ENCODE peak calls at places on chromosomes 3 and 15, in six cellular contexts. X is GM23338, I is RWPE1, Y is fibroblast of lung, O is WTC11, U is HFFc6. H is an unnamed sample.

GRCh38 chr3:39146083-39146501 is 7.3 kb downstream of the CSRNP1 start:
- DNase-seq in U (no peak), X (no peak), I (no peak), Y (no peak), O (no peak), H (no peak)

GRCh38 chr15:43505723-43506122 is 11.7 kb upstream of the MAP1A start:
- DNase-seq in U (peak), Y (peak), I (no peak), O (no peak), X (no peak), H (no peak)

GRCh38 chr3:75048650-75049049 is 434.2 kb upstream of the CNTN3 start:
- DNase-seq in O (no peak), Y (peak), X (no peak), I (no peak), U (no peak), H (no peak)

GRCh38 chr15:25905140-25905539 is 42.0 kb upstream of the ATP10A start:
- DNase-seq in O (no peak), Y (peak), I (peak), U (peak), X (no peak), H (no peak)

GRCh38 chr15:23395030-23395692 is 40.6 kb downstream of the GOLGA8S start:
- DNase-seq in X (no peak), I (no peak), U (no peak), Y (no peak), O (no peak), H (no peak)

GRCh38 chr3:184322731-184323487 is 8.5 kb downstream of the EIF4G1 start:
- DNase-seq in O (no peak), I (no peak), U (no peak), Y (no peak), X (no peak), H (no peak)

GRCh38 chr3:30098206-30098605 is 508.2 kb upstream of the TGFBR2 start:
- DNase-seq in U (no peak), X (no peak), I (no peak), O (no peak), Y (no peak), H (no peak)

GRCh38 chr15:90895571-90896117 is 7.5 kb upstream of the MAN2A2 start:
- DNase-seq in X (peak), O (no peak), I (no peak), U (no peak), Y (no peak), H (no peak)

GRCh38 chr15:93066834-93067648 is 22.0 kb downstream of the RGMA start:
- DNase-seq in X (no peak), Y (no peak), I (no peak), O (no peak), U (no peak), H (no peak)

GRCh38 chr15:50107157-50107556 is 11.9 kb downstream of the ATP8B4 start:
- DNase-seq in X (no peak), Y (no peak), O (no peak), I (no peak), U (no peak), H (no peak)

GRCh38 chr15:58047149-58047548 is 18.4 kb downstream of the ALDH1A2 start:
- DNase-seq in Y (no peak), O (no peak), I (no peak), X (no peak), U (no peak), H (no peak)

GRCh38 chr3:146161725-146162047 is 702 bp upstream of the PLOD2 start:
- DNase-seq in U (peak), Y (peak), X (peak), O (no peak), I (no peak), H (no peak)

GRCh38 chr3:7075901-7076300 is 215.0 kb downstream of the GRM7 start:
- DNase-seq in I (no peak), O (no peak), Y (no peak), X (no peak), U (no peak), H (no peak)

GRCh38 chr15:43151688-43152087 is 18.3 kb downstream of the TMEM62 start:
- DNase-seq in Y (no peak), X (no peak), U (no peak), O (no peak), I (no peak), H (no peak)

GRCh38 chr15:68652141-68652540 is 73.3 kb downstream of the CORO2B start:
- DNase-seq in O (no peak), I (no peak), X (no peak), Y (no peak), U (no peak), H (no peak)

GRCh38 chr3:99929409-99930139 is 111.9 kb downstream of the CMSS1 start:
- DNase-seq in U (peak), Y (peak), I (peak), O (no peak), X (no peak), H (no peak)

GRCh38 chr3:57530071-57530608 is 14.0 kb downstream of the DNAH12 start:
- DNase-seq in U (no peak), O (no peak), Y (no peak), X (no peak), I (no peak), H (no peak)

GRCh38 chr3:54882114-54882833 is 45.6 kb downstream of the LRTM1 start:
- DNase-seq in U (peak), Y (peak), I (peak), O (no peak), X (no peak), H (no peak)

GRCh38 chr3:150721285-150722130 is 17.8 kb upstream of the ERICH6 start:
- DNase-seq in I (peak), Y (peak), O (no peak), X (peak), U (peak), H (no peak)

GRCh38 chr3:97937205-97937604 is 35.0 kb downstream of the RIOX2 start:
- DNase-seq in Y (no peak), U (no peak), I (no peak), X (no peak), O (no peak), H (no peak)

GRCh38 chr15:58758141-58758540 is 8.6 kb upstream of the ADAM10 start:
- DNase-seq in I (no peak), O (no peak), Y (peak), X (no peak), U (no peak), H (no peak)

GRCh38 chr3:160162440-160162839 is 62.8 kb upstream of the C3orf80 start:
- DNase-seq in Y (no peak), U (no peak), O (peak), I (no peak), X (peak), H (no peak)

GRCh38 chr3:13492976-13493866 is 13.1 kb downstream of the HDAC11 start:
- DNase-seq in X (no peak), I (no peak), Y (no peak), U (no peak), O (no peak), H (no peak)

GRCh38 chr15:81372571-81372970 is 1.4 kb downstream of the TMC3 start:
- DNase-seq in I (no peak), X (no peak), Y (no peak), O (no peak), U (no peak), H (no peak)

GRCh38 chr15:29466292-29466691 is 196.7 kb upstream of the NSMCE3 start:
- DNase-seq in X (no peak), I (no peak), Y (no peak), O (no peak), U (no peak), H (no peak)

GRCh38 chr15:81547517-81548132 is 173.6 kb upstream of the TMC3 start:
- DNase-seq in Y (peak), U (no peak), I (no peak), X (no peak), O (no peak), H (no peak)

GRCh38 chr3:59192473-59192872 is 142.6 kb upstream of the CFAP20DC start:
- DNase-seq in X (no peak), O (no peak), U (peak), I (peak), Y (peak), H (no peak)

GRCh38 chr15:69939513-69940440 is 157.9 kb downstream of the TLE3 start:
- DNase-seq in Y (no peak), X (peak), O (peak), U (no peak), I (no peak), H (no peak)

GRCh38 chr3:138936763-138937689 is 9.9 kb downstream of the FOXL2 start:
- DNase-seq in O (peak), X (no peak), U (no peak), Y (no peak), I (no peak), H (no peak)

GRCh38 chr15:31294067-31294466 is 32.6 kb upstream of the KLF13 start:
- DNase-seq in U (no peak), O (no peak), X (no peak), Y (no peak), I (no peak), H (no peak)

GRCh38 chr3:156576887-156577427 is 22.0 kb upstream of the SSR3 start:
- DNase-seq in O (no peak), Y (peak), X (no peak), I (no peak), U (no peak), H (no peak)

GRCh38 chr3:56879453-56880224 is 77.9 kb upstream of the ARHGEF3 start:
- DNase-seq in Y (peak), I (peak), O (no peak), U (peak), X (no peak), H (no peak)

DNA sequence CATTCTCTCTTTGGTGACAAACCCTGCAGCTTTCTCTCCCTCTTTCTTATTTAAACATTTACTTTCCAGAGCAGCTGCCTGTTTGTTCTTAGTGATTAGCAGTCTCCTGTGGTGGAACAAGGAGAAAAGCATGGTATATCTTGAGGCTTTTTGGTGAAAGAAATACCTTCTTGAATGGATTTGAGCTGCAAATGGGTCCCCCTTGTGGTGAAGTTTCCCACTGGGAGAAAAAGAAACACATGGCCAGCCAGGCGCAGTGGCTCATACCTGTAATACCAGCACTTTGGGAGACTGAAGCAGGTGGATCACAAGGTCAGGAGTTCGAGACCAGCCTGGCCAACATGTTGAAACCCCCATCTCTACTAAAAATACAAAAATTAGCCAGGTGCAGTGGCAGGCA is 48.3 kb upstream of the ACP3 start:
- DNase-seq in Y (peak), O (peak), X (peak), I (no peak), U (peak), H (no peak)
- TF ChIP-seq CTCF in Y (peak), O (no peak), X (peak), I (no peak), U (peak), H (peak)

GRCh38 chr3:14768182-14768790 is 50.5 kb upstream of the FGD5 start:
- DNase-seq in O (no peak), X (no peak), Y (no peak), I (no peak), U (no peak), H (peak)
- TF ChIP-seq CTCF in O (no peak), X (no peak), Y (no peak), I (no peak), U (no peak), H (no peak)

DNA sequence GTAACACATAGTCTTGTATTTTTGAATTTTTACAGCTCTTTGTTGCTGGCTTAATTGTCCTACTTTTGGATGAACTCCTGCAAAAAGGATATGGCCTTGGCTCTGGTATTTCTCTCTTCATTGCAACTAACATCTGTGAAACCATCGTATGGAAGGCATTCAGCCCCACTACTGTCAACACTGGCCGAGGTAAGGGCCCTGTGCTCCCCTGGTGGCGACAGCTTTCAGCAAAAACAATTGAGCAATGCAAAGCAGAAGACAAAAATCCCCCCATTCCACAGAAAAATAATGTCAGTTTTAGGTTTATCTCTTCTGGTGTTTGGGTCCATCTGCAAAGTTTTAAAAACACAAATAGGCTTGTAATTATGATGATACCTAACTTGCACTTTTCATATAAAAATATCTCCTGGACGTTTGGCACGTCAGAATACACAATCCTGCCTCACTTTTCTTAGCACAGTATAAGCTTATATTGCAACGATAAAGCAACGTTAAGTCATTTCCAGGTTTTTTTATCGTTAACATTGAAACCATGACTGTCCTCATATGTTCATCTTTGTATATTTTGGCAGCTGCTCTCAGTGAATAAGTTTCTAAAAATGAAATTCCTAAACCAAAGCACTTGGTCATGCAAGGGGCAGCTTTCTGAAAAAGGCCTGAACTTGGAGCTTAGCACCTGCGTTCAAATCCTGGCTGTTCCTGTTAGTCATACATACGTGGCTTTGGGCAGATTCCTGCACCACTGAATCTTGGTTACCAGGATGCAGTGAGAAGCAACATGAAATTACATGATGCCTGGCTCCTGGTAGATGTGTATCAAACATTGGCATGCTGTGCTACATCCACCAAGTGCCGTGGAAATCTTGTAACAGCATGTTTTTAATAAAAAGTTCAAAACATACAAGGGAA is 8.5 kb downstream of the SEC61A1 start:
- DNase-seq in X (no peak), U (peak), Y (peak), I (peak), O (no peak), H (no peak)
- TF ChIP-seq CTCF in X (no peak), U (peak), Y (peak), I (no peak), O (no peak), H (no peak)

GRCh38 chr15:83605595-83605994 is 48.3 kb upstream of the ADAMTSL3 start:
- DNase-seq in X (no peak), U (no peak), O (no peak), I (no peak), Y (peak), H (no peak)

GRCh38 chr15:83604549-83604948 is 49.4 kb upstream of the ADAMTSL3 start:
- DNase-seq in U (no peak), X (no peak), O (no peak), Y (no peak), I (no peak), H (no peak)

GRCh38 chr15:83605049-83605448 is 48.9 kb upstream of the ADAMTSL3 start:
- DNase-seq in U (no peak), Y (peak), O (no peak), X (no peak), I (no peak), H (no peak)

GRCh38 chr15:83598031-83598430 is 55.9 kb upstream of the ADAMTSL3 start:
- DNase-seq in Y (no peak), O (no peak), I (no peak), U (no peak), X (no peak), H (no peak)

DNA sequence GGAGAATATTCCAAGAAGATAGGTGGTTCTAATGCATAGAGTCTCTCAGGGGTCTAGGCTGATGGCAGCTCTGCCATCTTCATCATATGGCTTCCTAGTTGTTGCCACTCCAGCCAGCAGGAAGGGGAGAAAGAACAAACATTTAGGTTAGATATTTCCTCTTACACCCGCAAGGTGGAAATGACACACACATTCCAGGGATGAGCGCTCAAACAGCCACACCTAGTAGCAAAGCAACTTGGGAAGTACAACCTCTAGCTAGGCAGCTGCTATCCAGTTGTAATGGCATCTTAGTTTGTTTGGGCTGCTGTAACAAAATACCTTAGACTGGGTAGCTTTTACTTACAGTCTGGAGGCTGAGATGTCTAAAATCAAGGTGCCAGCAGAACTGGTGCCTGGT is 51.9 kb upstream of the ADAMTSL3 start:
- DNase-seq in X (no peak), U (no peak), O (no peak), Y (no peak), I (peak), H (no peak)
- TF ChIP-seq CTCF in X (no peak), U (no peak), O (no peak), Y (no peak), I (no peak), H (no peak)

GRCh38 chr15:89419370-89419984 is 76.9 kb downstream of the RHCG start:
- DNase-seq in O (peak), U (peak), X (peak), Y (peak), I (peak), H (no peak)

GRCh38 chr15:89413877-89414276 is 79.3 kb upstream of the POLG start:
- DNase-seq in O (no peak), U (no peak), Y (no peak), I (peak), X (no peak), H (no peak)

GRCh38 chr15:89416339-89417183 is 79.8 kb downstream of the RHCG start:
- DNase-seq in X (peak), O (peak), I (peak), U (peak), Y (peak), H (no peak)

GRCh38 chr15:89414571-89414970 is 79.9 kb upstream of the POLG start:
- DNase-seq in X (no peak), Y (no peak), U (no peak), O (no peak), I (no peak), H (no peak)

DNA sequence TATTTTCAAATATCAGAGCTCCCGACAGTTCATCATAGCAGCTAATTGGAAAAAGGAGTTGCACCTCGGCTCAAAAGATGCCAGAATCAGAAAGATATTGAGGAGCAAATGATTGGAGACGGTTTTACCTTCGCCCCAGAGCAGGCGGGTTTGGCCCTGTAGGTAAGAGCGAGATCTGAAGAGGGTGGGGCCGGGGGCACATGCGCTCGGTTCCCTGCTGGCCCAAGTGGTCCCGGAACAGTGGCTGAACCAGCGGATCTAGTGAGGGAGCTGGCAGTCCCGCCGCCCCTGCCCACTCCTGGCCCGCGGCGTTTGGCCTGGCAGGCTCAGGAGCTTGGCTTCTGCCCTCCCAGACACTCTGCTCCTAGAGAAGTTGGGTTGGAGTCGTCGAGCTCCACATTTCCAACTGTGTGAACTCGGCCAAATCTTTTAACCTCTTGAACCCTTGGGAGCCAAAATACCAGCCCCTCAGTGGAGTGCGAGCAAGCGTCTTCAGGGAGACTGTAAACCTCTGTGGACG is 79.1 kb downstream of the RHCG start:
- DNase-seq in O (no peak), X (no peak), I (no peak), Y (no peak), U (no peak), H (no peak)
- TF ChIP-seq CTCF in O (no peak), X (no peak), I (no peak), Y (no peak), U (no peak), H (no peak)

GRCh38 chr15:79006071-79006470 is 61.2 kb upstream of the CTSH start:
- DNase-seq in O (no peak), I (no peak), X (no peak), U (no peak), Y (no peak), H (no peak)

GRCh38 chr15:79008666-79009065 is 63.8 kb upstream of the CTSH start:
- DNase-seq in X (no peak), U (no peak), O (no peak), Y (no peak), I (no peak), H (no peak)

GRCh38 chr15:79004336-79004735 is 59.5 kb upstream of the CTSH start:
- DNase-seq in U (peak), I (peak), O (no peak), X (peak), Y (peak), H (no peak)

GRCh38 chr15:79009388-79009787 is 64.5 kb upstream of the CTSH start:
- DNase-seq in X (no peak), I (no peak), U (no peak), Y (no peak), O (no peak), H (no peak)

DNA sequence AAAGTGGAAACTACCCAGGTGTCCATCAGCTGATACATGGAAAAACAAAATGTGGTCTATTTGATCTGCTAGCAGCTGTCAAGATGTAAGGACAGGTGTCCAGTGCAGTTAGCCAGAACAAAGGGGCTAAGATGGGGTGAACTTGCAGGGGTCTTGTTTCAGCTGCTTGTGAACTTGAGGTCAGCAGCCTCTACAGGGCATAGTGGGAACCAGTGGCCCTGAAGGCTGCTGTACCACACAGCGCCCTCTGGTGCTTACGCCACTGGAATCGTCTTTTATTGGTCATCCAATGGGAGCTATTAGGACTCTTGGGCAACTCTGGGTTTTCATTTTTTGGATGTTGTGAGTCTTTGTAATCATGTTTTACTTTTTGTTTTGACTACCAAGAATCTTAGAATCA is 62.2 kb upstream of the CTSH start:
- DNase-seq in U (peak), O (peak), Y (peak), X (peak), I (no peak), H (no peak)
- TF ChIP-seq CTCF in U (peak), O (peak), Y (peak), X (peak), I (no peak), H (peak)

H was measured in osteocyte.